ENCODE peak calls at places on chromosomes 1 and 21, in four cellular contexts. One of them, this sample, is unnamed.

GRCh38 chr1:165641276-165641987 is 10.4 kb downstream of the MGST3 start:
- DNase-seq in psoas muscle: no peak
- DNase-seq in activated CD4-positive, CD25-positive, alpha-beta regulatory T cell: no peak
- DNase-seq in amniotic stem cell: no peak
- DNase-seq in this sample: no peak

GRCh38 chr1:6880951-6881690 is 95.9 kb downstream of the CAMTA1 start:
- DNase-seq in psoas muscle: no peak
- DNase-seq in activated CD4-positive, CD25-positive, alpha-beta regulatory T cell: no peak
- DNase-seq in amniotic stem cell: no peak
- DNase-seq in this sample: no peak

GRCh38 chr1:8567146-8567545 is 249.2 kb downstream of the SLC45A1 start:
- DNase-seq in psoas muscle: no peak
- DNase-seq in activated CD4-positive, CD25-positive, alpha-beta regulatory T cell: no peak
- DNase-seq in amniotic stem cell: no peak
- DNase-seq in this sample: no peak

GRCh38 chr1:117096871-117097842 is 24.4 kb downstream of the TRIM45 start:
- DNase-seq in psoas muscle: no peak
- DNase-seq in activated CD4-positive, CD25-positive, alpha-beta regulatory T cell: no peak
- DNase-seq in amniotic stem cell: peak; percentile 25
- DNase-seq in this sample: no peak

GRCh38 chr1:115222616-115223402 is 115.2 kb downstream of the NGF start:
- DNase-seq in psoas muscle: no peak
- DNase-seq in activated CD4-positive, CD25-positive, alpha-beta regulatory T cell: no peak
- DNase-seq in amniotic stem cell: no peak
- DNase-seq in this sample: peak; percentile 88

GRCh38 chr1:6499318-6499717 is 7.9 kb upstream of the PLEKHG5 start:
- DNase-seq in psoas muscle: no peak
- DNase-seq in activated CD4-positive, CD25-positive, alpha-beta regulatory T cell: no peak
- DNase-seq in amniotic stem cell: no peak
- DNase-seq in this sample: no peak

GRCh38 chr1:32765561-32766327 is 51.4 kb downstream of the YARS1 start:
- DNase-seq in psoas muscle: no peak
- DNase-seq in activated CD4-positive, CD25-positive, alpha-beta regulatory T cell: no peak
- DNase-seq in amniotic stem cell: no peak
- DNase-seq in this sample: no peak

GRCh38 chr1:35675773-35676172 is 34.4 kb upstream of the PSMB2 start:
- DNase-seq in psoas muscle: no peak
- DNase-seq in activated CD4-positive, CD25-positive, alpha-beta regulatory T cell: no peak
- DNase-seq in amniotic stem cell: no peak
- DNase-seq in this sample: no peak

GRCh38 chr1:98364544-98364943 is 297.0 kb upstream of the SNX7 start:
- DNase-seq in psoas muscle: no peak
- DNase-seq in activated CD4-positive, CD25-positive, alpha-beta regulatory T cell: no peak
- DNase-seq in amniotic stem cell: no peak
- DNase-seq in this sample: no peak

GRCh38 chr1:93708734-93709481 is 27.3 kb upstream of the BCAR3 start:
- DNase-seq in psoas muscle: no peak
- DNase-seq in activated CD4-positive, CD25-positive, alpha-beta regulatory T cell: no peak
- DNase-seq in amniotic stem cell: no peak
- DNase-seq in this sample: no peak

GRCh38 chr1:165543651-165544452 is at the start of gene LRRC52:
- DNase-seq in psoas muscle: peak; percentile 87
- DNase-seq in activated CD4-positive, CD25-positive, alpha-beta regulatory T cell: no peak
- DNase-seq in amniotic stem cell: no peak
- DNase-seq in this sample: no peak

GRCh38 chr1:83060216-83060615 is 938.7 kb downstream of the TTLL7 start:
- DNase-seq in psoas muscle: no peak
- DNase-seq in activated CD4-positive, CD25-positive, alpha-beta regulatory T cell: no peak
- DNase-seq in amniotic stem cell: no peak
- DNase-seq in this sample: peak; percentile 18

GRCh38 chr1:36911631-36912364 is 122.5 kb downstream of the GRIK3 start:
- DNase-seq in psoas muscle: no peak
- DNase-seq in activated CD4-positive, CD25-positive, alpha-beta regulatory T cell: no peak
- DNase-seq in amniotic stem cell: no peak
- DNase-seq in this sample: no peak

GRCh38 chr1:58755468-58755872 is 28.4 kb downstream of the JUN start:
- DNase-seq in psoas muscle: peak; percentile 70
- DNase-seq in activated CD4-positive, CD25-positive, alpha-beta regulatory T cell: no peak
- DNase-seq in amniotic stem cell: peak; percentile 94
- DNase-seq in this sample: peak; percentile 98

GRCh38 chr1:165329104-165329503 is 27.4 kb downstream of the LMX1A start:
- DNase-seq in psoas muscle: no peak
- DNase-seq in activated CD4-positive, CD25-positive, alpha-beta regulatory T cell: no peak
- DNase-seq in amniotic stem cell: no peak
- DNase-seq in this sample: no peak

GRCh38 chr1:5053744-5054143 is 399.3 kb downstream of the AJAP1 start:
- DNase-seq in psoas muscle: no peak
- DNase-seq in activated CD4-positive, CD25-positive, alpha-beta regulatory T cell: no peak
- DNase-seq in amniotic stem cell: no peak
- DNase-seq in this sample: no peak

GRCh38 chr1:160058087-160058486 is 11.9 kb downstream of the KCNJ10 start:
- DNase-seq in psoas muscle: no peak
- DNase-seq in activated CD4-positive, CD25-positive, alpha-beta regulatory T cell: no peak
- DNase-seq in amniotic stem cell: no peak
- DNase-seq in this sample: no peak

GRCh38 chr21:41927727-41928409 is 25.9 kb downstream of the C2CD2 start:
- DNase-seq in psoas muscle: no peak
- DNase-seq in activated CD4-positive, CD25-positive, alpha-beta regulatory T cell: no peak
- DNase-seq in amniotic stem cell: no peak
- DNase-seq in this sample: no peak

GRCh38 chr1:154391086-154391770 is 13.9 kb upstream of the IL6R start:
- DNase-seq in psoas muscle: no peak
- DNase-seq in activated CD4-positive, CD25-positive, alpha-beta regulatory T cell: no peak
- DNase-seq in amniotic stem cell: no peak
- DNase-seq in this sample: peak; percentile 86

GRCh38 chr21:37207441-37208009 is 59.6 kb downstream of the VPS26C start:
- DNase-seq in psoas muscle: peak; percentile 88
- DNase-seq in activated CD4-positive, CD25-positive, alpha-beta regulatory T cell: no peak
- DNase-seq in amniotic stem cell: no peak
- DNase-seq in this sample: no peak

GRCh38 chr21:39109596-39110210 is 73.5 kb downstream of the PSMG1 start:
- DNase-seq in psoas muscle: no peak
- DNase-seq in activated CD4-positive, CD25-positive, alpha-beta regulatory T cell: no peak
- DNase-seq in amniotic stem cell: no peak
- DNase-seq in this sample: no peak

This sample was measured in foreskin keratinocyte.